ENCODE peak calls at places on chromosomes 5 and 9, in ten cellular contexts. L is A549, W is psoas muscle, N is fibroblast of mammary gland, E is AG04450, A is fibroblast of lung, G is GM12865, U is dorsolateral prefrontal cortex, J is fibroblast of pulmonary artery, Q is fibroblast of the aortic adventitia. I is an unnamed sample.

GRCh38 chr5:139387611-139388197 is 2.0 kb downstream of the MZB1 start:
- DNase-seq in L (no peak), W (no peak), N (no peak), E (no peak), A (no peak), G (no peak), U (no peak), J (no peak), Q (no peak), I (no peak)

GRCh38 chr9:131421691-131422090 is 27.8 kb downstream of the PRRC2B start:
- DNase-seq in L (no peak), W (peak), N (no peak), E (no peak), A (no peak), G (no peak), U (no peak), J (no peak), Q (no peak), I (no peak)

GRCh38 chr9:97809666-97810344 is 43.2 kb upstream of the FOXE1 start:
- DNase-seq in L (no peak), W (no peak), N (no peak), E (no peak), A (no peak), G (no peak), U (no peak), J (no peak), Q (no peak), I (no peak)

GRCh38 chr5:14871084-14871572 is 450 bp downstream of the ANKH start:
- DNase-seq in L (peak), W (peak), N (no peak), E (no peak), A (no peak), G (peak), U (peak), J (no peak), Q (no peak), I (no peak)

GRCh38 chr5:432201-432927 is 10.6 kb upstream of the EXOC3 start:
- DNase-seq in L (no peak), W (no peak), N (no peak), E (no peak), A (no peak), G (no peak), U (no peak), J (no peak), Q (no peak), I (no peak)

GRCh38 chr5:143231426-143231825 is 172.1 kb downstream of the NR3C1 start:
- DNase-seq in L (no peak), W (no peak), N (no peak), E (no peak), A (no peak), G (no peak), U (no peak), J (no peak), Q (no peak), I (no peak)

GRCh38 chr5:50836356-50836755 is 169.9 kb downstream of the PARP8 start:
- DNase-seq in L (no peak), W (no peak), N (no peak), E (no peak), A (no peak), G (no peak), U (no peak), J (no peak), Q (no peak), I (no peak)

GRCh38 chr5:112005533-112005926 is 248.5 kb upstream of the NREP start:
- DNase-seq in L (no peak), W (no peak), N (peak), E (no peak), A (peak), G (no peak), U (no peak), J (no peak), Q (peak), I (peak)

GRCh38 chr9:36862206-36863145 is 171.6 kb downstream of the PAX5 start:
- DNase-seq in L (peak), W (peak), N (peak), E (no peak), A (peak), G (no peak), U (no peak), J (peak), Q (peak), I (no peak)

GRCh38 chr5:95936812-95937397 is 24.7 kb downstream of the ELL2 start:
- DNase-seq in L (no peak), W (no peak), N (no peak), E (no peak), A (no peak), G (no peak), U (no peak), J (no peak), Q (no peak), I (no peak)

GRCh38 chr5:66826696-66827095 is 230.5 kb downstream of the MAST4 start:
- DNase-seq in L (no peak), W (no peak), N (no peak), E (no peak), A (no peak), G (no peak), U (no peak), J (no peak), Q (no peak), I (no peak)

GRCh38 chr5:36396640-36397039 is 94.9 kb upstream of the RANBP3L start:
- DNase-seq in L (no peak), W (no peak), N (peak), E (no peak), A (peak), G (no peak), U (no peak), J (peak), Q (peak), I (no peak)

GRCh38 chr9:20376780-20377179 is 245.5 kb downstream of the MLLT3 start:
- DNase-seq in L (no peak), W (no peak), N (no peak), E (no peak), A (no peak), G (peak), U (no peak), J (no peak), Q (no peak), I (no peak)

GRCh38 chr5:43560128-43560527 is 3.3 kb upstream of the PAIP1 start:
- DNase-seq in L (no peak), W (no peak), N (peak), E (no peak), A (peak), G (peak), U (no peak), J (peak), Q (peak), I (no peak)

GRCh38 chr5:66565878-66566277 is 30.3 kb upstream of the MAST4 start:
- DNase-seq in L (no peak), W (no peak), N (no peak), E (no peak), A (no peak), G (no peak), U (no peak), J (no peak), Q (no peak), I (no peak)

GRCh38 chr9:38689678-38690077 is 30.3 kb downstream of the FAM240B start:
- DNase-seq in L (peak), W (no peak), N (no peak), E (no peak), A (peak), G (no peak), U (no peak), J (peak), Q (peak), I (no peak)

GRCh38 chr9:91800473-91800872 is 149.6 kb downstream of the ROR2 start:
- DNase-seq in L (no peak), W (no peak), N (no peak), E (no peak), A (no peak), G (no peak), U (no peak), J (no peak), Q (no peak), I (no peak)

GRCh38 chr9:77648458-77649108 is 461 bp upstream of the GNA14 start:
- DNase-seq in L (no peak), W (peak), N (no peak), E (no peak), A (peak), G (no peak), U (no peak), J (peak), Q (peak), I (no peak)
- H3K4me3 ChIP-seq in L (no peak), W (peak), N (peak), E (peak), A (peak), G (no peak), U (peak), J (peak), Q (peak), I (peak)

DNA sequence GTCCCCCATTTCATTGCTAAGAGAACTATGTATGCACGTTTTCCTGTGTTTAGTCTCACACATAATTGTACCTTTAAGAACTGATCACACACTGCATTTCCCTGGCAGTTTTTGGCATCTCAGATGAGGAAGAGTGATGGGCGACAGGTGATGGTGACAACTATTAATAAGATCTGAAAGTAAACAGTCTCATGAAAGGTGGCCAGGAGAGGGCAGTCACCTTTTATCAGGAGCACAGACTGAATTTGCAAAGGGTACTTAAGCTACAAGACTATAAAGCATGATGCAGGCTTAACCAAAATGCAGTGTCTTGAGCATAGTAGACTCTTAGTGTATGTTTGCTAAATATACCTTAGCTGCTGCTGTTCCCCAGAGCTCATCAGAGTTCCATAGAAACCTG is 91.5 kb downstream of the GHR start:
- DNase-seq in L (peak), W (no peak), N (no peak), E (no peak), A (no peak), G (peak), U (no peak), J (no peak), Q (no peak), I (no peak)
- TF ChIP-seq CTCF in L (no peak), W (peak), N (no peak), E (no peak), A (no peak), G (no peak), U (no peak), J (no peak), Q (no peak), I (peak)

GRCh38 chr5:57626703-57627102 is 144.1 kb upstream of the ACTBL2 start:
- DNase-seq in L (no peak), W (no peak), N (peak), E (no peak), A (peak), G (no peak), U (no peak), J (peak), Q (peak), I (no peak)
- H3K4me3 ChIP-seq in L (no peak), W (no peak), N (no peak), E (no peak), A (no peak), G (no peak), U (no peak), J (no peak), Q (no peak), I (no peak)

DNA sequence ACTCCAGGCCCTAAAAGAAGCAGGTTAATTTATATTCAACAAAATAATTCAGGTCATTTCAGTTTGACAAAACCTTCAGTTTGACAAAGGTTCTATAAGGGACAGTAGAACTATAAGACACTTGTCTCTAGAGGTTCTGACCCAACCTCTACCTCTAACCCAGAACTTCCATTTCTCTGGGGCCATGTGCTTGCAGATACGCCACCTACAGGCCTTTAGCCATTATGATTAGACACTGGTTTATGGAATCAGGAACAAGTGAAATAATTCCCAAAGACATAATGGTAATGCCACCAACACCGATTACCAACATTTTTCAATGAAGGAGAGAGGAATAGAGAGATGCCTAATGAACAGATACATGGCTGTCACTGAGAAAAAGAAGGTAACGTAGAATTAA is 733.9 kb downstream of the PRELID2 start:
- DNase-seq in L (peak), W (no peak), N (no peak), E (no peak), A (no peak), G (peak), U (no peak), J (no peak), Q (no peak), I (no peak)
- TF ChIP-seq CTCF in L (no peak), W (no peak), N (peak), E (peak), A (peak), G (peak), U (peak), J (peak), Q (peak), I (peak)

GRCh38 chr5:56384186-56384585 is 151.1 kb upstream of the ANKRD55 start:
- DNase-seq in L (no peak), W (no peak), N (peak), E (no peak), A (no peak), G (no peak), U (no peak), J (peak), Q (no peak), I (no peak)
- H3K4me3 ChIP-seq in L (no peak), W (no peak), N (no peak), E (no peak), A (no peak), G (no peak), U (no peak), J (no peak), Q (no peak), I (no peak)

GRCh38 chr9:100697339-100697738 is 119.5 kb downstream of the CAVIN4 start:
- DNase-seq in L (no peak), W (no peak), N (no peak), E (no peak), A (no peak), G (no peak), U (no peak), J (no peak), Q (no peak), I (no peak)

GRCh38 chr9:100700689-100701318 is 122.9 kb downstream of the CAVIN4 start:
- DNase-seq in L (peak), W (no peak), N (peak), E (no peak), A (no peak), G (peak), U (no peak), J (peak), Q (peak), I (no peak)
- TF ChIP-seq CTCF in L (peak), W (peak), N (peak), E (peak), A (peak), G (peak), U (peak), J (peak), Q (peak), I (peak)

GRCh38 chr5:145775893-145776444 is 59.2 kb downstream of the PRELID2 start:
- DNase-seq in L (peak), W (no peak), N (peak), E (peak), A (peak), G (no peak), U (no peak), J (peak), Q (peak), I (peak)
- H3K4me3 ChIP-seq in L (no peak), W (no peak), N (no peak), E (no peak), A (no peak), G (no peak), U (no peak), J (no peak), Q (no peak), I (no peak)

DNA sequence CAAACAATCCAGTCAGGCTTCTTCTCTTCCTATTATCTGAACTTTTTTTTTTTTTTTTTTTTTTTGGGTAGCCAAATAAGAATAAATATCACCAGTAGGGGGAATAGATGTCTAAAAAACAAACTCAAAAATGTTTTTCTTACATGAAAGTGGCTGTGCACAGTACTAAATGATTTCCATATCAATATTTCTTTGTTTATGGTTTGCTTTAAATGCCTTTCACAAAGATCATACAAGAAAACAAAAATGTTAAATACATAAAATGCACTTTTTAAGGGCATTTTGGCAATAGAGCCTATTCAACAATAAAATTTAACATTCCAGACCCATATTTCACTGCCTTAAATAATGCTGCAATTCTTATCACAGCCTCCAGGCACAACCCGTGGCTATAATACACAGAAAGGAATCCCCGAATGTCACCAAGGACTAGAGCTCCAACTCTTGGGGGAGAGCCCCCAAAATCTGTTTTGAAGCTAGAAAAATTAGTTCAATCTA is 91.1 kb upstream of the TBCA start:
- DNase-seq in L (peak), W (no peak), N (peak), E (no peak), A (no peak), G (no peak), U (no peak), J (peak), Q (peak), I (no peak)
- TF ChIP-seq CTCF in L (peak), W (no peak), N (peak), E (peak), A (peak), G (peak), U (peak), J (peak), Q (peak), I (peak)